ENCODE peak calls at places on chromosome 18, in six cellular contexts. P is EL, J is DMS79 treated with DMSO at 0.1 percent for 48 hours, D is germinal center, G is esophagus squamous epithelium, N is NCI-H748 treated with DMSO at 0.1 percent for 48 hours. S is an unnamed sample.

GRCh38 chr18:36829362-36830140 is 624 bp downstream of the KIAA1328 start:
- DNase-seq in P (no peak), J (peak; percentile 59), D (no peak), G (peak; percentile 40), N (peak; percentile 29), S (no peak)

GRCh38 chr18:68456985-68457384 is 257.9 kb downstream of the TMX3 start:
- DNase-seq in P (peak; percentile 50), J (no peak), D (no peak), G (no peak), N (no peak), S (no peak)

GRCh38 chr18:37414816-37415215 is 150.8 kb downstream of the CELF4 start:
- DNase-seq in P (no peak), J (no peak), D (no peak), G (no peak), N (no peak), S (no peak)

GRCh38 chr18:9494778-9495302 is 19.5 kb downstream of the RALBP1 start:
- DNase-seq in P (peak; percentile 62), J (no peak), D (no peak), G (no peak), N (no peak), S (no peak)

GRCh38 chr18:9827856-9828793 is 57.6 kb upstream of the TXNDC2 start:
- DNase-seq in P (peak; percentile 99), J (no peak), D (no peak), G (no peak), N (no peak), S (no peak)

GRCh38 chr18:75679347-75679746 is 251.8 kb upstream of the SMIM21 start:
- DNase-seq in P (no peak), J (no peak), D (no peak), G (peak; percentile 3), N (no peak), S (no peak)

GRCh38 chr18:49487711-49488310 is 777 bp upstream of the C18orf32 start:
- DNase-seq in P (peak; percentile 23), J (no peak), D (no peak), G (no peak), N (no peak), S (no peak)

GRCh38 chr18:68763082-68763481 is 34.8 kb upstream of the CCDC102B start:
- DNase-seq in P (no peak), J (no peak), D (no peak), G (no peak), N (no peak), S (no peak)

GRCh38 chr18:26549486-26550435 is 1.4 kb upstream of the KCTD1 start:
- DNase-seq in P (peak; percentile 84), J (peak; percentile 52), D (peak; percentile 31), G (no peak), N (peak; percentile 37), S (no peak)

GRCh38 chr18:76823166-76823539 is 796 bp downstream of the ZNF236 start:
- DNase-seq in P (no peak), J (no peak), D (no peak), G (no peak), N (no peak), S (no peak)

GRCh38 chr18:59033361-59033760 is 106.3 kb upstream of the SEC11C start:
- DNase-seq in P (no peak), J (no peak), D (no peak), G (no peak), N (no peak), S (no peak)

GRCh38 chr18:55275042-55275897 is 312.7 kb downstream of the TCF4 start:
- DNase-seq in P (peak; percentile 97), J (no peak), D (peak; percentile 13), G (no peak), N (no peak), S (peak; percentile 13)

GRCh38 chr18:76982038-76982437 is 150.5 kb downstream of the MBP start:
- DNase-seq in P (no peak), J (no peak), D (no peak), G (no peak), N (no peak), S (no peak)

GRCh38 chr18:13369756-13370510 is 151.4 kb downstream of the LDLRAD4 start:
- DNase-seq in P (no peak), J (peak; percentile 66), D (no peak), G (no peak), N (no peak), S (no peak)

GRCh38 chr18:10233082-10233875 is 221.2 kb upstream of the APCDD1 start:
- DNase-seq in P (no peak), J (no peak), D (no peak), G (no peak), N (no peak), S (no peak)

GRCh38 chr18:12296457-12296856 is 11.6 kb upstream of the TUBB6 start:
- DNase-seq in P (peak; percentile 44), J (no peak), D (no peak), G (no peak), N (no peak), S (no peak)

GRCh38 chr18:49704334-49704733 is 109.0 kb downstream of the ACAA2 start:
- DNase-seq in P (no peak), J (peak; percentile 90), D (no peak), G (no peak), N (no peak), S (no peak)

GRCh38 chr18:68972176-68972575 is 174.3 kb downstream of the CCDC102B start:
- DNase-seq in P (no peak), J (no peak), D (no peak), G (no peak), N (no peak), S (no peak)

GRCh38 chr18:47251289-47252120 is at the start of gene SKOR2:
- DNase-seq in P (no peak), J (no peak), D (no peak), G (no peak), N (no peak), S (no peak)

GRCh38 chr18:25830787-25831186 is 259.6 kb downstream of the SS18 start:
- DNase-seq in P (peak; percentile 89), J (no peak), D (no peak), G (no peak), N (no peak), S (no peak)